ENCODE peak calls at places on chromosome 20, in four cellular contexts. A, V, J and X are unnamed samples.

GRCh38 chr20:1943267-1944002 is 48.2 kb downstream of the SIRPA start:
- DNase-seq in A (no peak), V (no peak), J (no peak), X (no peak)

GRCh38 chr20:24118096-24118780 is 129.7 kb upstream of the GGTLC1 start:
- DNase-seq in A (no peak), V (no peak), J (no peak), X (no peak)

GRCh38 chr20:52090036-52090435 is 101.5 kb downstream of the ZFP64 start:
- DNase-seq in A (no peak), V (no peak), J (no peak), X (no peak)

GRCh38 chr20:7237251-7237650 is 469.8 kb downstream of the BMP2 start:
- DNase-seq in A (no peak), V (no peak), J (no peak), X (no peak)

GRCh38 chr20:36572701-36573102 is 695 bp upstream of the TGIF2 start:
- DNase-seq in A (no peak), V (peak; percentile 56), J (no peak), X (no peak)

GRCh38 chr20:38515631-38516030 is 43.0 kb downstream of the RALGAPB start:
- DNase-seq in A (no peak), V (no peak), J (no peak), X (no peak)

GRCh38 chr20:4989570-4989969 is 11.7 kb downstream of the SLC23A2 start:
- DNase-seq in A (no peak), V (no peak), J (no peak), X (no peak)

GRCh38 chr20:64176548-64177419 is 12.5 kb downstream of the MYT1 start:
- DNase-seq in A (peak; percentile 67), V (no peak), J (no peak), X (no peak)

GRCh38 chr20:1328680-1329330 is at the start of gene SDCBP2:
- DNase-seq in A (no peak), V (no peak), J (peak; percentile 72), X (no peak)

GRCh38 chr20:4490595-4491280 is 231.0 kb upstream of the PRND start:
- DNase-seq in A (no peak), V (no peak), J (no peak), X (no peak)

GRCh38 chr20:23235173-23236027 is 115.2 kb upstream of the NXT1 start:
- DNase-seq in A (no peak), V (peak; percentile 45), J (peak; percentile 36), X (no peak)